ENCODE peak calls at places on chromosome 22, in four cellular contexts. V, L, H and I are unnamed samples.

GRCh38 chr22:19559956-19560355 is 35.7 kb upstream of the CLDN5 start:
- DNase-seq in H (no peak), L (no peak), V (no peak), I (no peak)

GRCh38 chr22:35559354-35560005 is 18.8 kb downstream of the RASD2 start:
- DNase-seq in L (no peak), V (no peak), H (no peak), I (no peak)

GRCh38 chr22:46569055-46569847 is 31.8 kb upstream of the CELSR1 start:
- DNase-seq in H (no peak), V (no peak), L (no peak), I (no peak)

GRCh38 chr22:19873138-19873959 is 18.7 kb upstream of the GNB1L start:
- DNase-seq in V (no peak), H (no peak), L (no peak), I (no peak)

GRCh38 chr22:38878001-38878400 is 6.0 kb upstream of the CBX6 start:
- DNase-seq in V (no peak), H (no peak), L (no peak), I (no peak)

GRCh38 chr22:24066260-24066659 is 55.2 kb downstream of the CABIN1 start:
- DNase-seq in H (no peak), L (no peak), V (no peak), I (no peak)

GRCh38 chr22:19870153-19871022 is 15.7 kb upstream of the GNB1L start:
- DNase-seq in L (no peak), H (no peak), V (no peak), I (no peak)

GRCh38 chr22:43225609-43226008 is 38.7 kb upstream of the TTLL12 start:
- DNase-seq in L (no peak), H (no peak), V (no peak), I (no peak)

GRCh38 chr22:19758896-19759458 is 1.6 kb upstream of the TBX1 start:
- DNase-seq in L (no peak), H (no peak), V (no peak), I (no peak)

GRCh38 chr22:27008454-27008853 is 351.1 kb downstream of the MIAT start:
- DNase-seq in V (no peak), L (no peak), H (no peak), I (no peak)

GRCh38 chr22:25747245-25747944 is 5.4 kb downstream of the MYO18B start:
- DNase-seq in V (peak), H (peak), L (peak), I (peak)

GRCh38 chr22:40819741-40820140 is 595 bp upstream of the SLC25A17 start:
- DNase-seq in L (peak), H (no peak), V (no peak), I (no peak)

GRCh38 chr22:38032681-38033521 is 24.3 kb upstream of the PICK1 start:
- DNase-seq in L (peak), V (no peak), H (peak), I (peak)

GRCh38 chr22:20221421-20222340 is 46.4 kb downstream of the RTN4R start:
- DNase-seq in H (no peak), V (no peak), L (no peak), I (no peak)

GRCh38 chr22:23984430-23984829 is 4.5 kb downstream of the GSTT2 start:
- DNase-seq in V (no peak), L (peak), H (no peak), I (no peak)

GRCh38 chr22:43183496-43184263 is 3.3 kb downstream of the TTLL12 start:
- DNase-seq in H (no peak), V (no peak), L (peak), I (no peak)

GRCh38 chr22:19772673-19773469 is 12.3 kb downstream of the TBX1 start:
- DNase-seq in V (no peak), H (no peak), L (no peak), I (no peak)

GRCh38 chr22:19764050-19764593 is 3.5 kb downstream of the TBX1 start:
- DNase-seq in L (no peak), V (no peak), H (no peak), I (no peak)

GRCh38 chr22:35258144-35258988 is 1.1 kb downstream of the HMGXB4 start:
- DNase-seq in H (no peak), L (peak), V (peak), I (no peak)

GRCh38 chr22:21709688-21710087 is 25.9 kb downstream of the YPEL1 start:
- DNase-seq in H (no peak), L (no peak), V (no peak), I (no peak)

GRCh38 chr22:30305906-30306628 is 16.8 kb upstream of the CASTOR1 start:
- DNase-seq in V (no peak), L (no peak), H (no peak), I (no peak)

GRCh38 chr22:26529345-26529744 is 17.1 kb upstream of the TFIP11 start:
- DNase-seq in H (no peak), V (no peak), L (no peak), I (no peak)

GRCh38 chr22:35310556-35311550 is 11.2 kb downstream of the TOM1 start:
- DNase-seq in L (no peak), V (no peak), H (no peak), I (no peak)

GRCh38 chr22:37643225-37643847 is 3.9 kb downstream of the SH3BP1 start:
- DNase-seq in L (peak), V (no peak), H (peak), I (no peak)

GRCh38 chr22:49765091-49765771 is 62.4 kb downstream of the BRD1 start:
- DNase-seq in L (no peak), V (no peak), H (no peak), I (no peak)

GRCh38 chr22:42683599-42684283 is 34.5 kb upstream of the CYB5R3 start:
- DNase-seq in H (no peak), L (peak), V (no peak), I (no peak)

GRCh38 chr22:42399315-42400271 is 32.6 kb downstream of the NFAM1 start:
- DNase-seq in H (no peak), V (no peak), L (no peak), I (no peak)

GRCh38 chr22:30655532-30655931 is 12.1 kb downstream of the DUSP18 start:
- DNase-seq in V (no peak), H (no peak), L (no peak), I (no peak)

GRCh38 chr22:39543095-39543494 is 10.5 kb upstream of the RPS19BP1 start:
- DNase-seq in H (no peak), L (no peak), V (no peak), I (no peak)

GRCh38 chr22:36377022-36377631 is 10.6 kb downstream of the MYH9 start:
- DNase-seq in H (no peak), L (no peak), V (no peak), I (no peak)

GRCh38 chr22:37462983-37463382 is 23.2 kb downstream of the MFNG start:
- DNase-seq in H (no peak), V (no peak), L (peak), I (no peak)

GRCh38 chr22:44314425-44315067 is 1.8 kb upstream of the SHISAL1 start:
- DNase-seq in V (no peak), L (no peak), H (no peak), I (no peak)
- TF ChIP-seq CTCF in V (no peak), L (no peak), H (no peak), I (no peak)

DNA sequence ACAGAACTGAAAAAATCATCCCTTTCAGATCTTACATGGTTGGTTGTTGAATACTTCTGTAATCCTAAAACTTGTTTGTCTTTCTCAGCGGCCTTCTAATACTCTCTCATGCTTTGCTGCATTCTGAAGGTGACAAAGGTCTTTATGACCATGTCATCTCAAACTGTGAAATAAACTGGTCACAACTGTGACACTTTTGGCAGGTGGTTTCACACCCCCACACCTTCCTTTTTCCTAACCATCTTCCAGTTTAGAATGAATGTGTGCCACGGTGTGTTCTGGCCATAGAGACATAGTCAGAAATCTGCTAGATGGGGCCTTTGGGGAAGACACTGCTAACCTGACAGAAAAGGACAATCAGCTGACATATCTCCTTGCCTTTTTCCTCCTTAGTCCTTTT is 14.7 kb upstream of the RFPL3 start:
- DNase-seq in V (no peak), L (no peak), H (no peak), I (no peak)
- H3K4me3 ChIP-seq in V (no peak), L (no peak), H (no peak), I (no peak)

GRCh38 chr22:45101828-45102227 is 61.9 kb upstream of the NUP50 start:
- DNase-seq in V (no peak), H (no peak), L (peak), I (no peak)
- TF ChIP-seq CTCF in V (peak), H (peak), L (peak), I (peak)

DNA sequence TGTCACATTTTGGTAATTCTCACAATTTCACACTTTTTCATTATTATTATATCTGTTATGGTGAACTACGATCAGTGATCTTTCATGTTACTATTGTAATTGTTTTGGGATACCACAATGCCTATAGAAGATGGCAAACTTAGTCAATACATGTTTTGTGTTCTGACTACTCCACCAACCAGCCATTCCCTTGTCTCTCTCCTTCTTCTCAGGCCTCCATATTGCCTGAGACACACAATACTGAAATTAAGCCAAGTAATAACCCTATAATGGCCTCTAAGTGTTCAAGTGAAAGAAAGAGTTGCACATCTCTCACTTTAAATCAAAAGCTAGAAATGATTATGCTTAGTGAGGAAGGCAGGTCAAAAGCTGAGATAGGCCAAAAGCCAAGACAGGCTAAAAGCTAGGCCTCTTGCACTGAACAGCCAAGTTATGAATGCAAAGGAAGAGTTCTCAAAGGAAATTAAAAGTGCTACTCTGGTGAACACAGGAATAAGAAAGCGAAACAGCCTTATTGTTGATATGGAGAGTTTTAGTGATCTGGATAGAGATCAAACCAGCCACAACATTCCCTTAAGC is 318.7 kb downstream of the TTC28 start:
- DNase-seq in L (no peak), V (no peak), H (no peak), I (no peak)
- H3K4me3 ChIP-seq in L (no peak), V (no peak), H (no peak), I (no peak)